ENCODE peak calls at places on chromosomes 12 and 14, in seven cellular contexts. U, T, C, R, F, Q and X are unnamed samples. For H3K4me1, the result is how much of the 10 kb centered on the place peaks cover.

GRCh38 chr14:72892879-72893635 is 844 bp downstream of the DPF3 start:
- DNase-seq in R (peak), T (no peak), F (peak), Q (no peak), C (no peak), U (peak), X (peak)

GRCh38 chr12:22014041-22014782 is 31.8 kb upstream of the CMAS start:
- DNase-seq in U (no peak), F (no peak), R (no peak), Q (no peak), C (no peak), T (no peak), X (no peak)

GRCh38 chr12:66143868-66144267 is 13.3 kb upstream of the LLPH start:
- DNase-seq in R (no peak), C (no peak), F (no peak), U (no peak), T (no peak), Q (no peak), X (no peak)

GRCh38 chr12:108759914-108760313 is 28.6 kb upstream of the CORO1C start:
- DNase-seq in C (no peak), U (no peak), R (no peak), Q (no peak), F (no peak), T (no peak), X (no peak)

GRCh38 chr12:85350356-85350755 is 70.3 kb downstream of the ALX1 start:
- DNase-seq in R (no peak), T (no peak), F (no peak), C (no peak), U (no peak), Q (no peak), X (no peak)

GRCh38 chr12:67482751-67483661 is 165.5 kb upstream of the DYRK2 start:
- DNase-seq in C (no peak), R (peak), F (peak), T (no peak), Q (peak), U (peak), X (peak)

GRCh38 chr12:48795550-48796455 is 6.9 kb upstream of the ADCY6 start:
- DNase-seq in F (peak), Q (peak), C (no peak), T (peak), R (peak), U (peak), X (peak)

GRCh38 chr14:67358914-67359313 is 690 bp downstream of the ATP6V1D start:
- DNase-seq in C (no peak), Q (no peak), U (no peak), R (no peak), F (no peak), T (no peak), X (peak)

GRCh38 chr14:54450535-54450934 is 9.4 kb upstream of the CNIH1 start:
- DNase-seq in U (peak), C (no peak), Q (peak), T (no peak), R (peak), F (no peak), X (no peak)

GRCh38 chr12:27914956-27915355 is 57.6 kb downstream of the PTHLH start:
- DNase-seq in R (no peak), U (no peak), F (no peak), C (no peak), T (no peak), Q (no peak), X (no peak)

GRCh38 chr12:57497223-57498142 is 9.6 kb downstream of the MARS1 start:
- DNase-seq in F (no peak), U (no peak), R (no peak), Q (no peak), T (no peak), C (no peak), X (no peak)

GRCh38 chr12:76611533-76611932 is 52.0 kb upstream of the OSBPL8 start:
- DNase-seq in Q (peak), C (no peak), T (no peak), F (no peak), U (no peak), R (peak), X (peak)

GRCh38 chr12:59698599-59698998 is 102.8 kb downstream of the SLC16A7 start:
- DNase-seq in T (no peak), Q (peak), F (no peak), R (peak), C (no peak), U (no peak), X (peak)

GRCh38 chr12:5345534-5345933 is 86.4 kb upstream of the NTF3 start:
- DNase-seq in Q (no peak), R (no peak), T (no peak), C (no peak), F (no peak), U (no peak), X (no peak)

GRCh38 chr12:55940065-55940732 is 9.2 kb downstream of the DGKA start:
- DNase-seq in F (peak), R (peak), Q (peak), T (peak), C (peak), U (peak), X (no peak)

GRCh38 chr12:32253154-32253795 is 146.1 kb upstream of the FGD4 start:
- DNase-seq in U (no peak), R (no peak), C (no peak), Q (peak), F (no peak), T (no peak), X (no peak)

GRCh38 chr12:20368653-20369163 is 371 bp downstream of the PDE3A start:
- DNase-seq in U (no peak), F (no peak), T (peak), C (no peak), R (peak), Q (peak), X (peak)

GRCh38 chr14:64718762-64719161 is 14.5 kb downstream of the PLEKHG3 start:
- DNase-seq in C (no peak), U (no peak), Q (no peak), R (no peak), F (no peak), T (no peak), X (no peak)

GRCh38 chr14:38838049-38838978 is 264.7 kb downstream of the SEC23A start:
- DNase-seq in C (no peak), F (no peak), R (no peak), U (no peak), T (no peak), Q (no peak), X (no peak)

GRCh38 chr12:55931780-55932545 is 1.0 kb downstream of the DGKA start:
- DNase-seq in F (peak), R (peak), T (peak), U (peak), C (no peak), Q (peak), X (no peak)

GRCh38 chr12:53722450-53723041 is 4.7 kb downstream of the CALCOCO1 start:
- DNase-seq in U (no peak), R (no peak), F (no peak), T (no peak), C (no peak), Q (peak), X (no peak)

GRCh38 chr14:41137741-41138140 is 468.9 kb upstream of the LRFN5 start:
- DNase-seq in R (no peak), C (no peak), U (no peak), F (no peak), Q (no peak), T (no peak), X (peak)

GRCh38 chr12:57759360-57759980 is 4.6 kb downstream of the MARCHF9 start:
- DNase-seq in R (peak), U (peak), Q (no peak), T (peak), F (no peak), C (no peak), X (no peak)

GRCh38 chr12:12079291-12079690 is 8.6 kb downstream of the BCL2L14 start:
- DNase-seq in F (no peak), C (no peak), Q (peak), U (no peak), T (no peak), R (peak), X (peak)

GRCh38 chr14:91249841-91250616 is 5.5 kb upstream of the GPR68 start:
- DNase-seq in Q (no peak), C (no peak), T (peak), R (peak), U (peak), F (no peak), X (no peak)

GRCh38 chr12:95790912-95791849 is 617 bp upstream of the NTN4 start:
- DNase-seq in R (peak), Q (peak), F (no peak), T (peak), U (no peak), C (no peak), X (no peak)

GRCh38 chr14:71212683-71213107 is 305.4 kb downstream of the PCNX1 start:
- DNase-seq in F (no peak), Q (peak), U (no peak), R (no peak), C (no peak), T (no peak), X (peak)

GRCh38 chr12:64125913-64126312 is 96.2 kb downstream of the KICS2 start:
- DNase-seq in Q (no peak), R (no peak), F (no peak), T (no peak), C (no peak), U (no peak), X (no peak)

GRCh38 chr12:57372233-57372632 is 58.6 kb downstream of the R3HDM2 start:
- DNase-seq in Q (peak), R (peak), F (no peak), U (no peak), T (no peak), C (no peak), X (no peak)

GRCh38 chr14:67738740-67739504 is 37.2 kb downstream of the RDH12 start:
- DNase-seq in F (no peak), R (peak), Q (peak), U (no peak), T (no peak), C (peak), X (peak)

GRCh38 chr14:64942531-64943111 is at the start of gene GPX2:
- DNase-seq in U (no peak), T (no peak), F (no peak), C (no peak), R (no peak), Q (no peak), X (peak)

GRCh38 chr12:48160807-48161206 is 3.5 kb upstream of the ASB8 start:
- DNase-seq in T (no peak), R (peak), Q (no peak), U (no peak), C (no peak), F (no peak), X (no peak)

GRCh38 chr14:95185452-95186392 is 28.4 kb upstream of the DICER1 start:
- DNase-seq in Q (peak), T (no peak), R (peak), C (no peak), F (no peak), U (no peak), X (no peak)

GRCh38 chr12:115638753-115639666 is 638.5 kb downstream of the MED13L start:
- DNase-seq in F (no peak), T (no peak), C (no peak), Q (no peak), U (no peak), R (no peak), X (no peak)

GRCh38 chr14:36507847-36508417 is 12.1 kb downstream of the NKX2-1 start:
- DNase-seq in Q (no peak), T (no peak), U (no peak), F (no peak), R (no peak), C (no peak), X (no peak)

GRCh38 chr12:130116791-130117190 is 45.5 kb upstream of the FZD10 start:
- DNase-seq in U (no peak), Q (no peak), C (no peak), T (no peak), F (no peak), R (no peak), X (peak)

GRCh38 chr14:103329421-103330347 is 4.4 kb upstream of the EIF5 start:
- DNase-seq in C (no peak), Q (peak), F (no peak), U (peak), T (no peak), R (no peak), X (peak)

GRCh38 chr12:6093764-6094163 is 30.7 kb downstream of the VWF start:
- DNase-seq in F (no peak), T (no peak), U (no peak), Q (no peak), R (no peak), C (no peak), X (no peak)

GRCh38 chr14:96206461-96206860 is 1.8 kb downstream of the BDKRB2 start:
- DNase-seq in C (no peak), F (no peak), R (no peak), U (peak), Q (no peak), T (no peak), X (no peak)

GRCh38 chr12:109861689-109862314 is 18.5 kb downstream of the GLTP start:
- DNase-seq in R (no peak), C (no peak), U (no peak), F (no peak), T (no peak), Q (peak), X (no peak)

GRCh38 chr12:109858764-109859163 is 21.6 kb downstream of the GLTP start:
- DNase-seq in Q (peak), T (no peak), C (no peak), R (no peak), F (no peak), U (no peak), X (no peak)

GRCh38 chr12:109863961-109864712 is 16.2 kb downstream of the GLTP start:
- DNase-seq in C (no peak), F (no peak), U (no peak), Q (peak), R (peak), T (no peak), X (no peak)

GRCh38 chr12:109857715-109858114 is 22.6 kb downstream of the GLTP start:
- DNase-seq in R (no peak), T (no peak), U (no peak), Q (no peak), C (no peak), F (no peak), X (no peak)

DNA sequence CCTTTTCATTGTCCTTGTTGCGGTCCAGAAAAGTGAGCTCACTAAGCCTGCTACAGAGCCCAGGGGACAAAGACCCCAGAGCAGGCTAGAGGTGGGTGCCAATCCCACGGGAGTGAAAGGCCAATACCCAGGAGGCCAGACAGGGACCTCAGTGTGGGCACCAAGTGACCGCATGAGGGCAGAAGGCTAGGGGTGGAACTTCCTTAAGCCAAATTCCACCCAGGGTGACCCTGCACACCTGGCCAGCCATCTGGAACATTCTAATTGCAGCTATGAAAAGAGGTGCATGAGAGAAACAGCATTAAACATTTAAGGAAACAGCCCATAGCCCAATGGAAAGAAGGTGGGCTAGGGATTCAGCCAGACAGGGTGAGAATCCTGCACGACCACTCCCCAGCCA is 19.4 kb downstream of the GLTP start:
- DNase-seq in Q (no peak), U (no peak), F (no peak), R (no peak), C (no peak), T (no peak), X (no peak)
- H3K4me1 ChIP-seq in Q (under half), U (under half), F (under half), R (under half), C (under half), T (under half), X (under half)

GRCh38 chr12:14975451-14975850 is 2.6 kb downstream of the PDE6H start:
- DNase-seq in F (no peak), R (no peak), U (no peak), Q (no peak), C (no peak), T (no peak), X (no peak)
- H3K27ac ChIP-seq in F (no peak), R (no peak), U (no peak), Q (no peak), C (no peak), T (no peak), X (no peak)

GRCh38 chr12:51944608-51945233 is 6.8 kb upstream of the ACVR1B start:
- DNase-seq in F (no peak), R (no peak), T (no peak), Q (no peak), U (no peak), C (no peak), X (no peak)
- TF ChIP-seq CTCF in F (no peak), R (no peak), T (no peak), Q (no peak), U (no peak), C (no peak), X (no peak)

GRCh38 chr12:104219361-104219892 is 3.8 kb downstream of the TXNRD1 start:
- DNase-seq in F (no peak), R (peak), C (no peak), Q (peak), T (no peak), U (no peak), X (peak)
- H3K4me1 ChIP-seq in F (under half), R (under half), C (half or more), Q (under half), T (under half), U (under half), X (under half)

GRCh38 chr12:119341988-119342387 is 7.5 kb downstream of the CCDC60 start:
- DNase-seq in T (no peak), U (no peak), F (no peak), Q (no peak), R (no peak), C (no peak), X (no peak)
- H3K27ac ChIP-seq in T (no peak), U (no peak), F (no peak), Q (no peak), R (no peak), C (no peak), X (no peak)

GRCh38 chr12:68665016-68665569 is 21.7 kb upstream of the NUP107 start:
- DNase-seq in T (no peak), U (no peak), R (no peak), F (no peak), Q (no peak), C (no peak), X (no peak)
- TF ChIP-seq CTCF in T (no peak), U (peak), R (no peak), F (no peak), Q (no peak), C (no peak), X (peak)

DNA sequence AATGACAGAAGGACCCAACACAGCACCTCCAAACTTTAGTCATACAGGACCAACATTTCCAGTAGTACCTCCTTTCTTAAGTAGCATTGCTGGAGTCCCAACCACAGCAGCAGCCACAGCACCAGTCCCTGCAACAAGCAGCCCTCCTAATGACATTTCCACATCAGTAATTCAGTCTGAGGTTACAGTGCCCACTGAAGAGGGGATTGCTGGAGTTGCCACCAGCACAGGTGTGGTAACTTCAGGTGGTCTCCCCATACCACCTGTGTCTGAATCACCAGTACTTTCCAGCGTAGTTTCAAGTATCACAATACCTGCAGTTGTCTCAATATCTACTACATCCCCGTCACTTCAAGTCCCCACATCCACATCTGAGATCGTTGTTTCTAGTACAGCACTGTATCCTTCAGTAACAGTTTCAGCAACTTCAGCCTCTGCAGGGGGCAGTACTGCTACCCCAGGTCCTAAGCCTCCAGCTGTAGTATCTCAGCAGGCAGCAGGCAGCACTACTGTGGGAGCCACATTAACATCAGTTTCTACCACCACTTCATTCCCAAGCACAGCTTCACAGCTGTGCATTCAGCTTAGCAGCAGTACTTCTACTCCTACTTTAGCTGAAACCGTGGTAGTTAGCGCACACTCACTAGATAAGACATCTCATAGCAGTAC is 64.6 kb downstream of the RAD52 start:
- DNase-seq in Q (no peak), T (no peak), R (no peak), U (no peak), F (no peak), C (no peak), X (no peak)
- H3K4me1 ChIP-seq in Q (under half), T (under half), R (under half), U (under half), F (under half), C (under half), X (under half)

DNA sequence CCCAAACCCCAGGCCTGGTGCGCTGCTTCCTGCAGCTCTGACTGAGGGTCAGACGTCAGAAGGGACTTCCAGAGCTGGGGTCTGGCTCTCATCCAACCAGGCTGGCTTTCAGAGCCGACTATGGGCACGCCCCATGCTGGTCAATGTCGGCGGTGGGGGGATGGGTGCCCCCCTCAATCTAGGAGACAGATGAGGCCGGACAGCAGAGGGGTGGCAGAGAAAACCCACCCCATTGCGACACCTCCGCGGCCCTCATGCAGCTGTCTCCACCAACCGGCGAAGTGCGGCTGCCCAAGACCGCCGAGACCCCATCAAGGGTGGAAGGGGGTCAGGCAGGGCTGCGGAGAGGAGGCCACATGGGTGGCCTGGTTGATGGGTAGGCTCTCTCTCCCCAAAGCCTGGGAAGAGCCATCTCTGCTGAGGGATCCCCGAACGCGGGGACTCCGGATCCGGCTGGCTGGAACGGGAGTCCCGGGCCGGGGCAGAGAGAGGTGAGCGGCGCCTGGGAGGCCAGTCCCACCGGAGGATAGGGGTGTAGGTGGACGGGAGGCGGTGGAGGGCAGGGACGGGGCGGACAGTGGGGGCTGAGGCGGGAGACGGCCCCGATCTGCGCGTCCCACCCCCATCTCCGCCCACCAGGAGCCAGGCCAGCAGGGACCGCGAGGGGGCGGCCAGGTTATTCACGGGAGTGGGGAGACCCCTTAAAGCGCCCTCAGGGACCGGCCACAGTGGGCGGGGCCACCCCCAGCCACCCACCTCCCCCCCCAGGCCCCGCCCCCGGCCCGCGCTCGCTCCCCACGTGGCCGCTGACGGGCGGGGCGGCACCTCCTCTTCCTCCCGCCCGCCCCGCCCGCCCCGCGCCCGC is at the start of gene INF2:
- DNase-seq in R (peak), U (peak), C (no peak), F (peak), T (peak), Q (peak), X (no peak)
- H3K27ac ChIP-seq in R (peak), U (peak), C (peak), F (peak), T (no peak), Q (peak), X (peak)